ENCODE peak calls at places on chromosomes 12 and 14, in eight cellular contexts. U is ascending aorta, H is AG04450, B is foreskin fibroblast, V is hepatocyte, P is endothelial cell, F is pancreas, R is transverse colon. L is an unnamed sample.

GRCh38 chr12:44296624-44297197 is 460.8 kb downstream of the TMEM117 start:
- DNase-seq in F (no peak), H (no peak), B (no peak), V (peak; percentile 57), P (no peak), U (no peak), R (peak; percentile 51), L (no peak)

GRCh38 chr14:80930836-80931389 is 10.6 kb downstream of the CEP128 start:
- DNase-seq in U (no peak), V (no peak), B (peak; percentile 50), F (no peak), P (no peak), H (peak; percentile 70), R (peak; percentile 33), L (no peak)

GRCh38 chr12:15580431-15580830 is 208.8 kb downstream of the EPS8 start:
- DNase-seq in B (no peak), F (no peak), H (no peak), V (no peak), R (peak; percentile 35), P (no peak), U (no peak), L (no peak)

GRCh38 chr14:58739674-58740073 is 101.9 kb downstream of the DACT1 start:
- DNase-seq in R (no peak), B (no peak), H (no peak), V (no peak), U (no peak), F (no peak), P (no peak), L (no peak)

GRCh38 chr12:26046886-26047285 is 78.0 kb downstream of the BHLHE41 start:
- DNase-seq in H (no peak), F (no peak), R (no peak), B (no peak), V (no peak), U (no peak), P (no peak), L (no peak)

GRCh38 chr12:132275110-132275531 is 54.3 kb downstream of the GALNT9 start:
- DNase-seq in B (peak; percentile 21), F (peak; percentile 13), U (no peak), R (peak; percentile 43), H (no peak), P (peak; percentile 43), V (peak; percentile 66), L (peak; percentile 68)

GRCh38 chr12:2693204-2693860 is 101.4 kb upstream of the FKBP4 start:
- DNase-seq in R (no peak), P (no peak), U (no peak), B (no peak), H (no peak), V (no peak), F (no peak), L (no peak)

GRCh38 chr12:13049816-13050215 is 5.6 kb downstream of the FAM234B start:
- DNase-seq in H (no peak), F (no peak), R (no peak), B (peak; percentile 67), V (no peak), U (no peak), P (peak; percentile 15), L (no peak)

GRCh38 chr12:64497484-64497883 is 45.6 kb downstream of the TBK1 start:
- DNase-seq in B (no peak), R (no peak), F (no peak), V (no peak), U (no peak), P (no peak), H (no peak), L (no peak)

GRCh38 chr12:29741342-29742241 is 42.1 kb downstream of the TMTC1 start:
- DNase-seq in U (no peak), R (no peak), B (peak; percentile 82), V (no peak), F (no peak), P (no peak), H (no peak), L (no peak)

GRCh38 chr14:58863576-58864345 is 226.0 kb downstream of the DACT1 start:
- DNase-seq in U (no peak), P (no peak), B (no peak), V (no peak), F (no peak), R (no peak), H (no peak), L (no peak)

GRCh38 chr12:57861967-57862366 is 15.4 kb upstream of the CTDSP2 start:
- DNase-seq in V (no peak), P (no peak), F (no peak), B (no peak), R (no peak), U (no peak), H (no peak), L (no peak)

GRCh38 chr12:106274575-106275081 is 26.8 kb upstream of the CKAP4 start:
- DNase-seq in R (no peak), H (no peak), B (no peak), F (no peak), V (peak; percentile 67), P (no peak), U (no peak), L (no peak)

GRCh38 chr14:68403191-68403781 is 389.6 kb downstream of the ZFP36L1 start:
- DNase-seq in U (no peak), F (no peak), R (no peak), P (no peak), B (no peak), V (no peak), H (no peak), L (no peak)

GRCh38 chr12:46131729-46132128 is 137.1 kb downstream of the SLC38A1 start:
- DNase-seq in B (no peak), F (no peak), P (no peak), R (no peak), V (no peak), H (no peak), U (no peak), L (no peak)
- TF ChIP-seq CTCF in B (peak; percentile 6), F (no peak), P (no peak), R (peak; percentile 16), V (no peak), H (no peak), U (peak; percentile 17), L (no peak)

GRCh38 chr12:14514154-14514842 is 53.4 kb downstream of the PLBD1 start:
- DNase-seq in H (no peak), B (peak; percentile 6), V (peak; percentile 84), U (no peak), P (no peak), F (peak; percentile 46), R (peak; percentile 65), L (peak; percentile 72)
- TF ChIP-seq CTCF in H (peak; percentile 36), B (no peak), V (peak; percentile 68), U (peak; percentile 27), P (peak; percentile 17), F (peak; percentile 46), R (peak; percentile 60), L (peak; percentile 64)

GRCh38 chr12:109815225-109815624 is 18.0 kb downstream of the TRPV4 start:
- DNase-seq in F (no peak), V (no peak), B (no peak), U (no peak), R (no peak), H (no peak), P (no peak), L (no peak)
- TF ChIP-seq CTCF in F (no peak), V (no peak), B (no peak), U (no peak), R (no peak), H (no peak), P (no peak), L (no peak)

DNA sequence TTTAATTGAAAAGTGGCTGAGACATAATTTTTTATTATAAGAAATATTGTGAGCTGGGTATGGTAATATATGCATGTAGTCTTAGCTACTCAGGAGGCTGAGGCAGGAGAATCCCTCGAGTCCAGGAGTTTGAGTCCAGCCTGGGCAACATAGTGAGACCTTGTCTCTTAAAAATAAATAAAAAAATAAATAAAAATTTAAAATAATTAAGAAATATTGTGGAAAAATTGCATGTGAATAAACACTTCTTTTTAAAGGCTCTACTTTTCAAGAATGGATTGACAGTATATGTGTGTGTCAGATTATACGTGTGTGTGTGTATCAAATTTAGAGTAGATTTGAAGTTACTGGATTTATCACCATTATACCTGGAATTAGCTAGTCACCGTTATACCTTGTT is 43.2 kb downstream of the ERC1 start:
- DNase-seq in U (no peak), B (no peak), V (no peak), F (no peak), H (no peak), P (no peak), R (no peak), L (no peak)
- TF ChIP-seq CTCF in U (no peak), B (no peak), V (no peak), F (no peak), H (no peak), P (no peak), R (no peak), L (no peak)